ENCODE peak calls at places on chromosome 13, in five cellular contexts. L, U, J, P and F are unnamed samples.

GRCh38 chr13:112849500-112849899 is 119.5 kb upstream of the MCF2L start:
- DNase-seq in U (no peak), P (no peak), J (no peak), L (no peak), F (no peak)

GRCh38 chr13:36919206-36919832 is 719 bp downstream of the SMAD9 start:
- DNase-seq in L (peak; percentile 33), P (peak; percentile 74), U (peak; percentile 78), J (no peak), F (peak; percentile 16)

GRCh38 chr13:24910502-24911134 is 146.6 kb downstream of the RNF17 start:
- DNase-seq in J (no peak), L (peak; percentile 41), U (no peak), P (no peak), F (no peak)

GRCh38 chr13:99398916-99399622 is 91.9 kb upstream of the GPR183 start:
- DNase-seq in J (no peak), L (no peak), U (peak; percentile 53), P (no peak), F (no peak)

GRCh38 chr13:44061876-44062275 is 182.2 kb downstream of the LACC1 start:
- DNase-seq in U (no peak), L (no peak), P (no peak), J (no peak), F (no peak)

GRCh38 chr13:21079761-21080730 is 18.7 kb upstream of the LATS2 start:
- DNase-seq in L (no peak), P (peak; percentile 91), J (no peak), U (no peak), F (no peak)

GRCh38 chr13:96925869-96926628 is 68.2 kb downstream of the OXGR1 start:
- DNase-seq in P (no peak), J (no peak), L (peak; percentile 34), U (no peak), F (no peak)

GRCh38 chr13:20923272-20923671 is 20.7 kb upstream of the XPO4 start:
- DNase-seq in J (no peak), P (no peak), L (no peak), U (no peak), F (no peak)

GRCh38 chr13:77113496-77113895 is 86.5 kb upstream of the FBXL3 start:
- DNase-seq in U (no peak), P (peak; percentile 1), L (no peak), J (no peak), F (no peak)

GRCh38 chr13:26562538-26562890 is 5.0 kb downstream of the WASF3 start:
- DNase-seq in P (peak; percentile 47), U (no peak), J (no peak), L (no peak), F (no peak)

GRCh38 chr13:80726895-80727294 is 386.0 kb upstream of the SPRY2 start:
- DNase-seq in U (no peak), P (no peak), J (no peak), L (no peak), F (no peak)

GRCh38 chr13:113119822-113120189 is 2.8 kb upstream of the F10 start:
- DNase-seq in J (no peak), L (no peak), U (peak; percentile 38), P (no peak), F (no peak)

GRCh38 chr13:33918199-33918932 is 100.4 kb downstream of the RFC3 start:
- DNase-seq in P (peak; percentile 94), J (peak; percentile 39), U (no peak), L (no peak), F (no peak)

GRCh38 chr13:34933786-34934185 is 8.3 kb upstream of the NBEA start:
- DNase-seq in U (no peak), P (no peak), J (no peak), L (no peak), F (no peak)

GRCh38 chr13:35923347-35923746 is 207.8 kb downstream of the DCLK1 start:
- DNase-seq in P (peak; percentile 84), J (no peak), L (no peak), U (no peak), F (no peak)

GRCh38 chr13:94435604-94436226 is 43.8 kb downstream of the DCT start:
- DNase-seq in J (no peak), P (peak; percentile 65), L (no peak), U (no peak), F (no peak)

GRCh38 chr13:113207890-113208423 is 512 bp downstream of the PCID2 start:
- DNase-seq in U (peak; percentile 86), P (peak; percentile 83), L (peak; percentile 50), J (peak; percentile 46), F (peak; percentile 84)

GRCh38 chr13:50864492-50864891 is 21.0 kb upstream of the DLEU7 start:
- DNase-seq in L (no peak), J (no peak), P (no peak), U (no peak), F (no peak)

GRCh38 chr13:51579676-51580075 is 4.6 kb upstream of the WDFY2 start:
- DNase-seq in U (no peak), J (no peak), L (no peak), P (peak; percentile 39), F (no peak)

GRCh38 chr13:28138012-28138755 is at the start of gene PAN3:
- DNase-seq in J (peak; percentile 94), L (peak; percentile 96), U (peak; percentile 98), P (peak; percentile 96), F (peak; percentile 91)

GRCh38 chr13:107234315-107234714 is 666.4 kb upstream of the ARGLU1 start:
- DNase-seq in J (no peak), U (no peak), L (no peak), P (no peak), F (no peak)

GRCh38 chr13:42696191-42696590 is 85.2 kb upstream of the FAM216B start:
- DNase-seq in J (no peak), U (no peak), P (peak; percentile 66), L (no peak), F (no peak)

GRCh38 chr13:26518433-26519084 is 38.9 kb upstream of the WASF3 start:
- DNase-seq in U (no peak), L (no peak), J (no peak), P (no peak), F (no peak)

GRCh38 chr13:102606537-102607309 is 9.9 kb downstream of the TPP2 start:
- DNase-seq in J (no peak), P (no peak), L (no peak), U (no peak), F (no peak)

GRCh38 chr13:30690282-30691188 is 44.8 kb upstream of the ALOX5AP start:
- DNase-seq in J (peak; percentile 80), P (peak; percentile 96), L (peak; percentile 79), U (peak; percentile 77), F (no peak)

GRCh38 chr13:31767175-31767900 is 28.0 kb downstream of the RXFP2 start:
- DNase-seq in P (peak; percentile 88), U (no peak), L (no peak), J (no peak), F (no peak)

GRCh38 chr13:24162604-24163003 is 2.1 kb downstream of the SPATA13 start:
- DNase-seq in U (no peak), P (no peak), J (no peak), L (no peak), F (no peak)

GRCh38 chr13:25330541-25330940 is 29.1 kb downstream of the NUP58 start:
- DNase-seq in U (no peak), L (no peak), J (no peak), P (peak; percentile 15), F (no peak)

GRCh38 chr13:80256352-80256932 is 84.5 kb downstream of the SPRY2 start:
- DNase-seq in P (no peak), J (no peak), L (no peak), U (no peak), F (no peak)

GRCh38 chr13:77016888-77017623 is 9.9 kb downstream of the FBXL3 start:
- DNase-seq in L (no peak), P (no peak), J (no peak), U (no peak), F (no peak)

GRCh38 chr13:110364081-110364480 is 57.0 kb downstream of the COL4A2 start:
- DNase-seq in P (no peak), U (no peak), L (no peak), J (no peak), F (no peak)
- H3K27ac ChIP-seq in P (no peak overlapping the region), U (peak overlapping the region; percentile 5), L (no peak overlapping the region), J (no peak overlapping the region), F (no peak overlapping the region)

DNA sequence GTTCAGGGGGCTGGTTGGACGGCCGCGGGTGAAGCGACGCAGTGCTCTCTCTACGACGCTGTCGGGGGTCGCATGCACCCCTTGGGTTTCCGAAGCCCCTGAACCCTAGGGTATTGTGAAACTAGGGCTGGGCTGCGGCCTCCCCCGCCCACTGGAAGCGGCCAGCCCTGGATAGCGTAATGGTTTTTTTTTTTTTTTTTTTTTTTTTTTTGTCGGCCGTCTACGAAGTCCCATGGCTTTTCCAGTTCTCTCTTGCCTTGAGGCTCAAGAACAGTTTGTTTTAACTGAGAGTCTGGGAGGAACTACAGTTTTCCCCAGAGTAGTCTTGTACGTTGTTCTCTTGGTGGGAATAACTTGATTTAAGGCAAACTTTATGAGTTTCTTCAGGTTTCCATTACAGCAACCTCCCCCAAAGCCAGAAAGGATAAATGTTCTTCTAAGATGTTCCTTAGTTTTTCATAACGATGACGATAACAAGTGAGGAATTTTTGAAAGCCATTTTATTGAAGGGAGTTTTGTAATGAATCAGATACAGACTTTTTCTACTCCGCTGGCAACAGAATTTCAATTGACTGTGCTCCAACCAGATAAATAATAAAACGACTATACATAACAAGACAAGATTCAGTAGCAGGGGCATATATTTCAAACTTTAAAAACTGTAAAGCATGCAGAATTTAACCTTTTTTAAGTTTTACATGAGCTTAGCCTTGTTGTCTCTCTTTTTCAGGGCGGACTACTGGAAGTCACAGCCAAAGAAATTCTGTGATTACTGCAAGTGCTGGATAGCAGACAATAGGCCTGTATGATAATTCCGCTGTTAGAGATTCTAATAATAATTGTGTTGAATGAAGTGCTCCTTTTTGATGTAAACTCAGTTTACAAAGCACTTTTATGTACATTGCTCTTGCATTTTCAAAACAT is 867 bp downstream of the WBP4 start:
- DNase-seq in U (no peak), L (no peak), P (peak; percentile 87), J (no peak), F (no peak)
- H3K4me1 ChIP-seq in U (no peaks in the 10 kb centered on the region), L (peaks cover 24% of the 10 kb centered on the region), P (peaks cover 54% of the 10 kb centered on the region), J (peaks cover 24% of the 10 kb centered on the region), F (peaks cover 25% of the 10 kb centered on the region)

GRCh38 chr13:47859129-47859528 is 141.9 kb downstream of the SUCLA2 start:
- DNase-seq in L (no peak), P (peak; percentile 70), J (no peak), U (no peak), F (no peak)

GRCh38 chr13:47858678-47859050 is 142.4 kb downstream of the SUCLA2 start:
- DNase-seq in U (no peak), P (peak; percentile 86), J (no peak), L (no peak), F (no peak)

GRCh38 chr13:47865883-47866282 is 135.2 kb downstream of the SUCLA2 start:
- DNase-seq in J (no peak), U (no peak), P (no peak), L (no peak), F (no peak)

GRCh38 chr13:47858042-47858677 is 142.9 kb downstream of the SUCLA2 start:
- DNase-seq in U (no peak), J (no peak), P (peak; percentile 27), L (no peak), F (no peak)

GRCh38 chr13:47862841-47863240 is 138.2 kb downstream of the SUCLA2 start:
- DNase-seq in J (no peak), L (no peak), P (no peak), U (no peak), F (no peak)
- H3K4me3 ChIP-seq in J (no peak overlapping the region), L (no peak overlapping the region), P (no peak overlapping the region), U (no peak overlapping the region), F (no peak overlapping the region)

DNA sequence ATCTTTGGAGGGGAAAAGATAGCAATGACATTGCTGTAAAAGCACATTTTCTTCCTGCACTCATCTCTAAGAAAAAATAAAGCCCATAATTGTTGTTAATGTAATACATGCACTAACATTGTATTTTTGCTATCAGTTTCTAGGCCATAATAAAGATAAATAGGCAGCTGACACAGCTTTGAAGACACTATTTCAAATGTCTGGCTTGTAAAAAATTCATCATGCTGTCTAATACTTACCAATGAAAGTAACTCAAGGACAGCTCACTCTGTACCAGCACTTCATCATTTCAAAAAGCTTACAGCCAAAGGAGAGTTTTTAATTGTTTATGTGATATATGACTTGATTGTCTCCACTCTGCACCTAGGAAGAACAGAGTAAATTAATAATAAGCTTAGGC is 1423.2 kb upstream of the PCDH20 start:
- DNase-seq in P (no peak), J (no peak), L (no peak), U (no peak), F (no peak)
- H3K27ac ChIP-seq in P (no peak overlapping the region), J (no peak overlapping the region), L (no peak overlapping the region), U (no peak overlapping the region), F (no peak overlapping the region)